ENCODE peak calls at places on chromosomes 7 and 10, in five cellular contexts. One of them, this sample, is unnamed.

GRCh38 chr7:91784469-91784868 is 96.0 kb downstream of the MTERF1 start:
- DNase-seq in activated gamma-delta T cell treated with Interleukin-2 at 50 U/mL for 16 hours: no peak
- DNase-seq in T-cell: no peak
- DNase-seq in IMR-90: peak; percentile 61
- DNase-seq in adrenal gland: no peak
- DNase-seq in this sample: peak; percentile 66

GRCh38 chr7:128000854-128001265 is 30.4 kb downstream of the LRRC4 start:
- DNase-seq in activated gamma-delta T cell treated with Interleukin-2 at 50 U/mL for 16 hours: no peak
- DNase-seq in IMR-90: no peak
- DNase-seq in T-cell: no peak
- DNase-seq in adrenal gland: peak; percentile 43
- DNase-seq in this sample: no peak

GRCh38 chr7:1440620-1441019 is 18.6 kb downstream of the MICALL2 start:
- DNase-seq in T-cell: no peak
- DNase-seq in IMR-90: no peak
- DNase-seq in activated gamma-delta T cell treated with Interleukin-2 at 50 U/mL for 16 hours: no peak
- DNase-seq in adrenal gland: no peak
- DNase-seq in this sample: no peak

GRCh38 chr7:30678805-30679204 is 3.5 kb downstream of the CRHR2 start:
- DNase-seq in adrenal gland: no peak
- DNase-seq in activated gamma-delta T cell treated with Interleukin-2 at 50 U/mL for 16 hours: no peak
- DNase-seq in IMR-90: no peak
- DNase-seq in T-cell: no peak
- DNase-seq in this sample: no peak

GRCh38 chr10:63137306-63137705 is 4.2 kb downstream of the NRBF2 start:
- DNase-seq in adrenal gland: no peak
- DNase-seq in IMR-90: peak; percentile 69
- DNase-seq in T-cell: no peak
- DNase-seq in activated gamma-delta T cell treated with Interleukin-2 at 50 U/mL for 16 hours: no peak
- DNase-seq in this sample: no peak

GRCh38 chr10:124699471-124700292 is 44.5 kb downstream of the FAM53B start:
- DNase-seq in T-cell: no peak
- DNase-seq in IMR-90: no peak
- DNase-seq in adrenal gland: no peak
- DNase-seq in activated gamma-delta T cell treated with Interleukin-2 at 50 U/mL for 16 hours: no peak
- DNase-seq in this sample: no peak

GRCh38 chr7:133253522-133253882 is 624 bp downstream of the EXOC4 start:
- DNase-seq in adrenal gland: peak; percentile 21
- DNase-seq in activated gamma-delta T cell treated with Interleukin-2 at 50 U/mL for 16 hours: peak; percentile 4
- DNase-seq in IMR-90: peak; percentile 10
- DNase-seq in T-cell: no peak
- DNase-seq in this sample: no peak

GRCh38 chr10:77187376-77187999 is 450.1 kb downstream of the KCNMA1 start:
- DNase-seq in activated gamma-delta T cell treated with Interleukin-2 at 50 U/mL for 16 hours: no peak
- DNase-seq in T-cell: no peak
- DNase-seq in adrenal gland: no peak
- DNase-seq in IMR-90: no peak
- DNase-seq in this sample: peak; percentile 68

GRCh38 chr7:55124989-55125875 is 106.4 kb downstream of the EGFR start:
- DNase-seq in IMR-90: no peak
- DNase-seq in adrenal gland: no peak
- DNase-seq in T-cell: no peak
- DNase-seq in activated gamma-delta T cell treated with Interleukin-2 at 50 U/mL for 16 hours: no peak
- DNase-seq in this sample: no peak

GRCh38 chr10:94673614-94674321 is 9.8 kb upstream of the CYP2C18 start:
- DNase-seq in T-cell: no peak
- DNase-seq in adrenal gland: no peak
- DNase-seq in activated gamma-delta T cell treated with Interleukin-2 at 50 U/mL for 16 hours: no peak
- DNase-seq in IMR-90: no peak
- DNase-seq in this sample: no peak

GRCh38 chr7:159104188-159105030 is 40.3 kb downstream of the VIPR2 start:
- DNase-seq in IMR-90: no peak
- DNase-seq in activated gamma-delta T cell treated with Interleukin-2 at 50 U/mL for 16 hours: peak; percentile 2
- DNase-seq in adrenal gland: no peak
- DNase-seq in T-cell: no peak
- DNase-seq in this sample: no peak

GRCh38 chr7:151426486-151426905 is 13.4 kb downstream of the CRYGN start:
- DNase-seq in IMR-90: peak; percentile 93
- DNase-seq in adrenal gland: peak; percentile 87
- DNase-seq in activated gamma-delta T cell treated with Interleukin-2 at 50 U/mL for 16 hours: no peak
- DNase-seq in T-cell: no peak
- DNase-seq in this sample: no peak

GRCh38 chr10:12907651-12908050 is 93.9 kb downstream of the CCDC3 start:
- DNase-seq in activated gamma-delta T cell treated with Interleukin-2 at 50 U/mL for 16 hours: no peak
- DNase-seq in IMR-90: peak; percentile 74
- DNase-seq in adrenal gland: no peak
- DNase-seq in T-cell: no peak
- DNase-seq in this sample: no peak

GRCh38 chr7:80155374-80155773 is 20.7 kb downstream of the GNAI1 start:
- DNase-seq in IMR-90: no peak
- DNase-seq in activated gamma-delta T cell treated with Interleukin-2 at 50 U/mL for 16 hours: no peak
- DNase-seq in T-cell: no peak
- DNase-seq in adrenal gland: no peak
- DNase-seq in this sample: no peak

GRCh38 chr7:21767300-21767900 is 178.3 kb downstream of the CDCA7L start:
- DNase-seq in adrenal gland: peak; percentile 26
- DNase-seq in IMR-90: peak; percentile 24
- DNase-seq in T-cell: no peak
- DNase-seq in activated gamma-delta T cell treated with Interleukin-2 at 50 U/mL for 16 hours: no peak
- DNase-seq in this sample: peak; percentile 96

GRCh38 chr10:122140941-122141623 is 130.0 kb upstream of the BTBD16 start:
- DNase-seq in activated gamma-delta T cell treated with Interleukin-2 at 50 U/mL for 16 hours: no peak
- DNase-seq in T-cell: no peak
- DNase-seq in IMR-90: peak; percentile 94
- DNase-seq in adrenal gland: peak; percentile 91
- DNase-seq in this sample: no peak

GRCh38 chr7:154684651-154685563 is 318.0 kb downstream of the PAXIP1 start:
- DNase-seq in IMR-90: no peak
- DNase-seq in T-cell: no peak
- DNase-seq in adrenal gland: no peak
- DNase-seq in activated gamma-delta T cell treated with Interleukin-2 at 50 U/mL for 16 hours: no peak
- DNase-seq in this sample: peak; percentile 59

GRCh38 chr10:132355754-132356153 is 23.8 kb downstream of the LRRC27 start:
- DNase-seq in adrenal gland: no peak
- DNase-seq in T-cell: no peak
- DNase-seq in IMR-90: no peak
- DNase-seq in activated gamma-delta T cell treated with Interleukin-2 at 50 U/mL for 16 hours: no peak
- DNase-seq in this sample: no peak

GRCh38 chr10:77602913-77603528 is 34.6 kb downstream of the KCNMA1 start:
- DNase-seq in IMR-90: peak; percentile 30
- DNase-seq in T-cell: no peak
- DNase-seq in adrenal gland: no peak
- DNase-seq in activated gamma-delta T cell treated with Interleukin-2 at 50 U/mL for 16 hours: no peak
- DNase-seq in this sample: no peak

GRCh38 chr10:86795353-86795752 is 38.9 kb downstream of the BMPR1A start:
- DNase-seq in IMR-90: peak; percentile 89
- DNase-seq in adrenal gland: no peak
- DNase-seq in activated gamma-delta T cell treated with Interleukin-2 at 50 U/mL for 16 hours: no peak
- DNase-seq in T-cell: no peak
- DNase-seq in this sample: peak; percentile 5

GRCh38 chr10:16995867-16996529 is 133.6 kb downstream of the CUBN start:
- DNase-seq in adrenal gland: no peak
- DNase-seq in activated gamma-delta T cell treated with Interleukin-2 at 50 U/mL for 16 hours: no peak
- DNase-seq in T-cell: no peak
- DNase-seq in IMR-90: peak; percentile 68
- DNase-seq in this sample: no peak

GRCh38 chr10:15324113-15324512 is 47.0 kb downstream of the FAM171A1 start:
- DNase-seq in adrenal gland: no peak
- DNase-seq in IMR-90: no peak
- DNase-seq in activated gamma-delta T cell treated with Interleukin-2 at 50 U/mL for 16 hours: no peak
- DNase-seq in T-cell: no peak
- DNase-seq in this sample: no peak

GRCh38 chr7:79308176-79308575 is 145.3 kb downstream of the MAGI2 start:
- DNase-seq in activated gamma-delta T cell treated with Interleukin-2 at 50 U/mL for 16 hours: no peak
- DNase-seq in T-cell: no peak
- DNase-seq in IMR-90: no peak
- DNase-seq in adrenal gland: peak; percentile 26
- DNase-seq in this sample: no peak

GRCh38 chr10:8138471-8138870 is 84.0 kb downstream of the GATA3 start:
- DNase-seq in IMR-90: peak; percentile 10
- DNase-seq in T-cell: no peak
- DNase-seq in adrenal gland: no peak
- DNase-seq in activated gamma-delta T cell treated with Interleukin-2 at 50 U/mL for 16 hours: no peak
- DNase-seq in this sample: no peak

GRCh38 chr10:52308251-52309031 is 5.6 kb upstream of the DKK1 start:
- DNase-seq in activated gamma-delta T cell treated with Interleukin-2 at 50 U/mL for 16 hours: no peak
- DNase-seq in IMR-90: peak; percentile 78
- DNase-seq in adrenal gland: peak; percentile 66
- DNase-seq in T-cell: no peak
- DNase-seq in this sample: peak; percentile 4

GRCh38 chr7:116528008-116528789 is 3.4 kb downstream of the CAV1 start:
- DNase-seq in T-cell: no peak
- DNase-seq in activated gamma-delta T cell treated with Interleukin-2 at 50 U/mL for 16 hours: no peak
- DNase-seq in adrenal gland: no peak
- DNase-seq in IMR-90: peak; percentile 97
- DNase-seq in this sample: no peak

GRCh38 chr10:101001225-101002035 is 1.8 kb downstream of the LZTS2 start:
- DNase-seq in activated gamma-delta T cell treated with Interleukin-2 at 50 U/mL for 16 hours: no peak
- DNase-seq in IMR-90: peak; percentile 95
- DNase-seq in adrenal gland: peak; percentile 98
- DNase-seq in T-cell: no peak
- DNase-seq in this sample: no peak

GRCh38 chr10:20622522-20623270 is 274.4 kb downstream of the NEBL start:
- DNase-seq in T-cell: no peak
- DNase-seq in adrenal gland: no peak
- DNase-seq in activated gamma-delta T cell treated with Interleukin-2 at 50 U/mL for 16 hours: no peak
- DNase-seq in IMR-90: peak; percentile 1
- DNase-seq in this sample: peak; percentile 9

GRCh38 chr10:95508730-95509129 is 52.4 kb downstream of the SORBS1 start:
- DNase-seq in T-cell: no peak
- DNase-seq in adrenal gland: no peak
- DNase-seq in IMR-90: peak; percentile 21
- DNase-seq in activated gamma-delta T cell treated with Interleukin-2 at 50 U/mL for 16 hours: no peak
- DNase-seq in this sample: no peak

GRCh38 chr10:73920084-73920483 is 9.2 kb downstream of the PLAU start:
- DNase-seq in adrenal gland: peak; percentile 24
- DNase-seq in T-cell: no peak
- DNase-seq in activated gamma-delta T cell treated with Interleukin-2 at 50 U/mL for 16 hours: no peak
- DNase-seq in IMR-90: no peak
- DNase-seq in this sample: no peak

GRCh38 chr7:41520445-41520844 is 182.4 kb downstream of the INHBA start:
- DNase-seq in activated gamma-delta T cell treated with Interleukin-2 at 50 U/mL for 16 hours: no peak
- DNase-seq in T-cell: no peak
- DNase-seq in adrenal gland: no peak
- DNase-seq in IMR-90: no peak
- DNase-seq in this sample: no peak

GRCh38 chr10:99854860-99855259 is 72.4 kb downstream of the ABCC2 start:
- DNase-seq in IMR-90: peak; percentile 83
- DNase-seq in activated gamma-delta T cell treated with Interleukin-2 at 50 U/mL for 16 hours: no peak
- DNase-seq in adrenal gland: no peak
- DNase-seq in T-cell: no peak
- DNase-seq in this sample: no peak